ENCODE peak calls at places on chromosomes 3 and 15, in five cellular contexts. One of them, this sample, is unnamed.

GRCh38 chr3:146246493-146246892 is 4.4 kb downstream of the PLSCR4 start:
- DNase-seq in hepatocyte: no peak
- DNase-seq in ovary: no peak
- DNase-seq in astrocyte: no peak
- DNase-seq in tibial nerve: no peak
- DNase-seq in this sample: no peak

GRCh38 chr3:30604566-30604965 is 1.8 kb upstream of the TGFBR2 start:
- DNase-seq in hepatocyte: no peak
- DNase-seq in ovary: no peak
- DNase-seq in astrocyte: no peak
- DNase-seq in tibial nerve: no peak
- DNase-seq in this sample: no peak

GRCh38 chr15:99249270-99249817 is at the start of gene TTC23:
- DNase-seq in hepatocyte: peak; percentile 73
- DNase-seq in ovary: no peak
- DNase-seq in astrocyte: peak; percentile 90
- DNase-seq in tibial nerve: peak; percentile 50
- DNase-seq in this sample: peak; percentile 38

GRCh38 chr15:57555270-57555669 is 36.4 kb upstream of the MYZAP start:
- DNase-seq in hepatocyte: no peak
- DNase-seq in ovary: no peak
- DNase-seq in astrocyte: peak; percentile 14
- DNase-seq in tibial nerve: no peak
- DNase-seq in this sample: no peak

GRCh38 chr15:33242669-33243191 is 48.2 kb upstream of the FMN1 start:
- DNase-seq in hepatocyte: no peak
- DNase-seq in ovary: no peak
- DNase-seq in astrocyte: peak; percentile 27
- DNase-seq in tibial nerve: no peak
- DNase-seq in this sample: no peak

GRCh38 chr3:56086355-56086754 is 381.9 kb downstream of the ERC2 start:
- DNase-seq in hepatocyte: no peak
- DNase-seq in ovary: no peak
- DNase-seq in astrocyte: peak; percentile 48
- DNase-seq in tibial nerve: no peak
- DNase-seq in this sample: no peak

GRCh38 chr3:156412600-156412999 is 142.3 kb downstream of the SSR3 start:
- DNase-seq in hepatocyte: no peak
- DNase-seq in ovary: no peak
- DNase-seq in astrocyte: no peak
- DNase-seq in tibial nerve: no peak
- DNase-seq in this sample: no peak

GRCh38 chr3:142226474-142226873 is 1.1 kb upstream of the GK5 start:
- DNase-seq in hepatocyte: no peak
- DNase-seq in ovary: no peak
- DNase-seq in astrocyte: no peak
- DNase-seq in tibial nerve: no peak
- DNase-seq in this sample: no peak

GRCh38 chr15:72532991-72533601 is 59.0 kb downstream of the ARIH1 start:
- DNase-seq in hepatocyte: no peak
- DNase-seq in ovary: no peak
- DNase-seq in astrocyte: no peak
- DNase-seq in tibial nerve: no peak
- DNase-seq in this sample: no peak

GRCh38 chr3:154522031-154522430 is 92.0 kb upstream of the GPR149 start:
- DNase-seq in hepatocyte: no peak
- DNase-seq in ovary: no peak
- DNase-seq in astrocyte: no peak
- DNase-seq in tibial nerve: no peak
- DNase-seq in this sample: no peak

GRCh38 chr3:43893721-43894120 is 203.0 kb downstream of the ABHD5 start:
- DNase-seq in hepatocyte: no peak
- DNase-seq in ovary: no peak
- DNase-seq in astrocyte: peak; percentile 20
- DNase-seq in tibial nerve: no peak
- DNase-seq in this sample: no peak

GRCh38 chr3:58349792-58350626 is 17.3 kb downstream of the PXK start:
- DNase-seq in hepatocyte: no peak
- DNase-seq in ovary: no peak
- DNase-seq in astrocyte: no peak
- DNase-seq in tibial nerve: no peak
- DNase-seq in this sample: peak; percentile 24

GRCh38 chr15:48553559-48553958 is 92.0 kb downstream of the FBN1 start:
- DNase-seq in hepatocyte: no peak
- DNase-seq in ovary: no peak
- DNase-seq in astrocyte: peak; percentile 38
- DNase-seq in tibial nerve: no peak
- DNase-seq in this sample: no peak

GRCh38 chr3:105415981-105416380 is 49.3 kb downstream of the ALCAM start:
- DNase-seq in hepatocyte: no peak
- DNase-seq in ovary: no peak
- DNase-seq in astrocyte: peak; percentile 28
- DNase-seq in tibial nerve: no peak
- DNase-seq in this sample: no peak

GRCh38 chr3:10980216-10980799 is 12.2 kb upstream of the SLC6A1 start:
- DNase-seq in hepatocyte: no peak
- DNase-seq in ovary: no peak
- DNase-seq in astrocyte: no peak
- DNase-seq in tibial nerve: no peak
- DNase-seq in this sample: no peak

GRCh38 chr3:114863848-114864247 is 283.2 kb downstream of the ZBTB20 start:
- DNase-seq in hepatocyte: no peak
- DNase-seq in ovary: no peak
- DNase-seq in astrocyte: no peak
- DNase-seq in tibial nerve: no peak
- DNase-seq in this sample: no peak
- H3K4me3 ChIP-seq in hepatocyte: no peak overlapping the region
- H3K4me3 ChIP-seq in ovary: peak overlapping the region; percentile 1
- H3K4me3 ChIP-seq in astrocyte: no peak overlapping the region
- H3K4me3 ChIP-seq in tibial nerve: peak overlapping the region; percentile 33
- H3K4me3 ChIP-seq in this sample: no peak overlapping the region

DNA sequence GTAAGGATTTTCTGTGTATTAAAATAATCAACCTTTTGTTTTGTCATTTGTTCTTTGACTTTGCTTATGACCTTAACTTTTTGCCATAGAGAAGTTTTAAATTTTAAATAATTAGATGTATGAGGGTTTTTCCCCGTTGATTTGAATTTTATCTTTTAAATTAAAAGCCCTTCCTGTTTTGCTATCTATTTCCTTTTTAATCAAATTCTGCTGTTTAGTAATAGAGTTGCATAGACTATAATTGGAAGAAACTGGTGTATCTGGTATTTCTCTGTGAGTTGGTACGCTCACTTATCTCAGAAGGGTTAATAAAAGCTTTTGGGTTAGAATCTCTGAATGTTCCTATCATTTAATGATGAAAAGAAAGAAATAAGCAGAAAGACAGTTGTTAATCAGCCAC is 82.2 kb downstream of the LRRC3B start:
- DNase-seq in hepatocyte: no peak
- DNase-seq in ovary: no peak
- DNase-seq in astrocyte: no peak
- DNase-seq in tibial nerve: no peak
- DNase-seq in this sample: no peak
- H3K4me1 ChIP-seq in hepatocyte: no peaks in the 10 kb centered on the region
- H3K4me1 ChIP-seq in ovary: no peaks in the 10 kb centered on the region
- H3K4me1 ChIP-seq in astrocyte: no peaks in the 10 kb centered on the region
- H3K4me1 ChIP-seq in tibial nerve: no peaks in the 10 kb centered on the region
- H3K4me1 ChIP-seq in this sample: no peaks in the 10 kb centered on the region

GRCh38 chr15:66155065-66155464 is 98.5 kb downstream of the MEGF11 start:
- DNase-seq in hepatocyte: no peak
- DNase-seq in ovary: no peak
- DNase-seq in astrocyte: no peak
- DNase-seq in tibial nerve: no peak
- DNase-seq in this sample: no peak
- H3K27me3 ChIP-seq in hepatocyte: peaks cover 12% of the 10 kb centered on the region
- H3K27me3 ChIP-seq in ovary: no peaks in the 10 kb centered on the region
- H3K27me3 ChIP-seq in astrocyte: peaks cover 20% of the 10 kb centered on the region
- H3K27me3 ChIP-seq in tibial nerve: no peaks in the 10 kb centered on the region
- H3K27me3 ChIP-seq in this sample: no peaks in the 10 kb centered on the region

GRCh38 chr3:33278106-33278672 is 947 bp downstream of the FBXL2 start:
- DNase-seq in hepatocyte: peak; percentile 38
- DNase-seq in ovary: no peak
- DNase-seq in astrocyte: no peak
- DNase-seq in tibial nerve: no peak
- DNase-seq in this sample: peak; percentile 11

GRCh38 chr3:33273628-33274027 is 3.6 kb upstream of the FBXL2 start:
- DNase-seq in hepatocyte: no peak
- DNase-seq in ovary: no peak
- DNase-seq in astrocyte: no peak
- DNase-seq in tibial nerve: no peak
- DNase-seq in this sample: no peak

DNA sequence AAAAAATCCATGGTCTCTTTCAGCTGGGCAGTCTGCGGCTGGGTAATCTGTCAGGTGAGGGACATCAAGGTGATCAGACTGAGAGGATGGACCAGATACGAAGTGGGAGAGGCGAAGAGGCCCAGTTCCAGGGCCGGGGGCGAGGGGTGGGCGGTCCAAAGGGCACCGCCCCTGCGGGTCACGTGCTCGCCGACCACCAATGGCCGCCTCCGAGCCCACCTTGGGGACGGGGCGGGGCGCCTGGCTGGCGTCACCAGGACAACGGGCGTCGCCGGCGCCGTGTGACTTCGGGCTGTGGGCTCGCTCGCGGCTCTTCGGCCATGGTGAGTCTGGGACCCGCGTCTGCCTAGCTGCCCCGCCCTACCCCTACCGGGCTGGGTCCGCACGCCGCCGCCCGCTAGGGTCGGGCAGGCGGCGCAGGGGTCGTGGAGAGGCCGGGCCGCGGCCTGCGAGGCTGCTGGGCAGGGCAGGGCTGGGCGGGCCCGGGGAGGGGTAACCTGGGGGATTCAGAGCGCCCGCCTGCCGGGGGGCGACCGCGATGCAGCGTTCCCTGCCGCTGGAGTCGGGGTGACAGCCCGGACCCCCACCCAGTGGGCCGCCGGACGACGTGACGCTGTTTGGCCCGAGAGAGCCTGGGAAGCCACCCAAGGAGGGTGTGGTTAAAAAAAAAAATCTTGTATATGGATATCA is at the start of gene FBXL2:
- DNase-seq in hepatocyte: peak; percentile 94
- DNase-seq in ovary: peak; percentile 71
- DNase-seq in astrocyte: peak; percentile 46
- DNase-seq in tibial nerve: peak; percentile 21
- DNase-seq in this sample: peak; percentile 96
- H3K4me3 ChIP-seq in hepatocyte: peak within 1 kb of the TSS; percentile 85
- H3K4me3 ChIP-seq in ovary: peak within 1 kb of the TSS; percentile 77
- H3K4me3 ChIP-seq in astrocyte: peak within 1 kb of the TSS; percentile 86
- H3K4me3 ChIP-seq in tibial nerve: peak within 1 kb of the TSS; percentile 78
- H3K4me3 ChIP-seq in this sample: peak within 1 kb of the TSS; percentile 86

GRCh38 chr3:195154111-195154791 is 116.7 kb downstream of the XXYLT1 start:
- DNase-seq in hepatocyte: no peak
- DNase-seq in ovary: peak; percentile 52
- DNase-seq in astrocyte: peak; percentile 36
- DNase-seq in tibial nerve: no peak
- DNase-seq in this sample: no peak
- H3K4me1 ChIP-seq in hepatocyte: peaks cover 52% of the 10 kb centered on the region
- H3K4me1 ChIP-seq in ovary: peaks cover 13% of the 10 kb centered on the region
- H3K4me1 ChIP-seq in astrocyte: peaks cover 60% of the 10 kb centered on the region
- H3K4me1 ChIP-seq in tibial nerve: peaks cover 50% of the 10 kb centered on the region
- H3K4me1 ChIP-seq in this sample: peaks cover 21% of the 10 kb centered on the region

GRCh38 chr15:93089855-93090305 is 869 bp upstream of the RGMA start:
- DNase-seq in hepatocyte: no peak
- DNase-seq in ovary: peak; percentile 25
- DNase-seq in astrocyte: no peak
- DNase-seq in tibial nerve: peak; percentile 40
- DNase-seq in this sample: no peak
- H3K27me3 ChIP-seq in hepatocyte: peaks cover 65% of the 10 kb centered on the region
- H3K27me3 ChIP-seq in ovary: no peaks in the 10 kb centered on the region
- H3K27me3 ChIP-seq in astrocyte: peaks cover 66% of the 10 kb centered on the region
- H3K27me3 ChIP-seq in tibial nerve: no peaks in the 10 kb centered on the region
- H3K27me3 ChIP-seq in this sample: peaks cover 1% of the 10 kb centered on the region

GRCh38 chr3:64343692-64344440 is 118.6 kb upstream of the PRICKLE2 start:
- DNase-seq in hepatocyte: no peak
- DNase-seq in ovary: no peak
- DNase-seq in astrocyte: peak; percentile 92
- DNase-seq in tibial nerve: no peak
- DNase-seq in this sample: no peak

GRCh38 chr3:64344721-64345207 is 119.5 kb upstream of the PRICKLE2 start:
- DNase-seq in hepatocyte: peak; percentile 58
- DNase-seq in ovary: no peak
- DNase-seq in astrocyte: peak; percentile 86
- DNase-seq in tibial nerve: no peak
- DNase-seq in this sample: peak; percentile 76

GRCh38 chr3:64341355-64341754 is 116.1 kb upstream of the PRICKLE2 start:
- DNase-seq in hepatocyte: peak; percentile 18
- DNase-seq in ovary: no peak
- DNase-seq in astrocyte: peak; percentile 46
- DNase-seq in tibial nerve: no peak
- DNase-seq in this sample: no peak

GRCh38 chr3:64342940-64343691 is 117.8 kb upstream of the PRICKLE2 start:
- DNase-seq in hepatocyte: peak; percentile 65
- DNase-seq in ovary: no peak
- DNase-seq in astrocyte: peak; percentile 88
- DNase-seq in tibial nerve: no peak
- DNase-seq in this sample: peak; percentile 66

DNA sequence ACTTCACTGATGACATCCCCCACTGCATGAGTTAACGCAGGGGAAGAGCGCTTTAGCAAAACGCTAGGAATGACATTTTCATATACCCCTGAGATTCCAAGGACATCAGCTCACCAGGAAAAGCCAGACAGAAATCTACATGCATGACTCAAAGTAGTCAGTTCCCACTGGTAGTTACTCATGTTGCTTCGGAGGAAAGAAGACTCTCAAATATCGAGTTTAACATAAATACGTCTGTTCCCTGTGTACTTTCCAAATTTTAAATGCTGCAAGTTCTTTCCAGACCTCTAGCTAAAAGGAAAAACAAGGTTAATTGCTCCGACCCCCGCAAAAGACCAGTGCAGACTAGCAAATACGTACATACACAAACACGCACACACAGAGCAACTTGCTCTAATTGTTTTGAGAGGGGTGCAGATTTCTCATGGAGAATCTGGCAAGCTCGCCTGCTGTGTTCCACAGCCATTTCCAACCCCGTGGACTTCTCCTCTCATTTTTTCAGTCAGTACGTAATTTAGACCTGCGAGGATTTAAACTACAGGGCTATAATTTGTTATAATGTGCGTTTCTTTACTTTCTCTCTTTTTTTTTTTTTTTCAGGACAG is 115.5 kb upstream of the PRICKLE2 start:
- DNase-seq in hepatocyte: peak; percentile 46
- DNase-seq in ovary: no peak
- DNase-seq in astrocyte: peak; percentile 92
- DNase-seq in tibial nerve: no peak
- DNase-seq in this sample: no peak
- H3K4me3 ChIP-seq in hepatocyte: no peak overlapping the region
- H3K4me3 ChIP-seq in ovary: no peak overlapping the region
- H3K4me3 ChIP-seq in astrocyte: peak overlapping the region; percentile 24
- H3K4me3 ChIP-seq in tibial nerve: no peak overlapping the region
- H3K4me3 ChIP-seq in this sample: no peak overlapping the region

GRCh38 chr3:194310060-194310481 is 41.1 kb downstream of the CPN2 start:
- DNase-seq in hepatocyte: no peak
- DNase-seq in ovary: no peak
- DNase-seq in astrocyte: no peak
- DNase-seq in tibial nerve: no peak
- DNase-seq in this sample: no peak
- H3K4me1 ChIP-seq in hepatocyte: peaks cover 34% of the 10 kb centered on the region
- H3K4me1 ChIP-seq in ovary: peaks cover 9% of the 10 kb centered on the region
- H3K4me1 ChIP-seq in astrocyte: peaks cover 3% of the 10 kb centered on the region
- H3K4me1 ChIP-seq in tibial nerve: peaks cover 62% of the 10 kb centered on the region
- H3K4me1 ChIP-seq in this sample: peaks cover 37% of the 10 kb centered on the region

GRCh38 chr15:100332231-100332630 is 9.5 kb downstream of the ADAMTS17 start:
- DNase-seq in hepatocyte: no peak
- DNase-seq in ovary: no peak
- DNase-seq in astrocyte: no peak
- DNase-seq in tibial nerve: no peak
- DNase-seq in this sample: no peak
- H3K27me3 ChIP-seq in hepatocyte: no peaks in the 10 kb centered on the region
- H3K27me3 ChIP-seq in ovary: no peaks in the 10 kb centered on the region
- H3K27me3 ChIP-seq in astrocyte: peaks cover 2% of the 10 kb centered on the region
- H3K27me3 ChIP-seq in tibial nerve: no peaks in the 10 kb centered on the region
- H3K27me3 ChIP-seq in this sample: no peaks in the 10 kb centered on the region

This sample was measured in Caco-2.